ENCODE peak calls at places on chromosome 11, in five cellular contexts. T, L, G, V and K are unnamed samples.

GRCh38 chr11:118374729-118375128 is 15.3 kb downstream of the UBE4A start:
- DNase-seq in T (no peak), L (no peak), G (no peak), V (no peak), K (no peak)

GRCh38 chr11:125429174-125429707 is 66.8 kb downstream of the FEZ1 start:
- DNase-seq in T (no peak), L (peak), G (peak), V (no peak), K (peak)

GRCh38 chr11:46183819-46184218 is 62.6 kb upstream of the PHF21A start:
- DNase-seq in T (no peak), L (no peak), G (no peak), V (no peak), K (no peak)

GRCh38 chr11:71203681-71204080 is 48.7 kb downstream of the SHANK2 start:
- DNase-seq in T (no peak), L (no peak), G (no peak), V (no peak), K (no peak)

GRCh38 chr11:62464655-62465054 is 45.8 kb downstream of the SCGB1A1 start:
- DNase-seq in T (no peak), L (no peak), G (no peak), V (no peak), K (no peak)

GRCh38 chr11:19676508-19677379 is 35.9 kb upstream of the NAV2 start:
- DNase-seq in T (no peak), L (no peak), G (no peak), V (no peak), K (no peak)

GRCh38 chr11:41413843-41414242 is 45.6 kb downstream of the LRRC4C start:
- DNase-seq in T (no peak), L (no peak), G (no peak), V (no peak), K (no peak)

GRCh38 chr11:61919113-61919840 is 1.9 kb upstream of the RAB3IL1 start:
- DNase-seq in T (no peak), L (no peak), G (no peak), V (no peak), K (no peak)

GRCh38 chr11:7115775-7116174 is 27.0 kb downstream of the RBMXL2 start:
- DNase-seq in T (no peak), L (no peak), G (no peak), V (no peak), K (no peak)

GRCh38 chr11:126522152-126522551 is 166.7 kb downstream of the ST3GAL4 start:
- DNase-seq in T (no peak), L (no peak), G (no peak), V (no peak), K (no peak)

GRCh38 chr11:115112779-115113178 is 391.4 kb downstream of the CADM1 start:
- DNase-seq in T (no peak), L (no peak), G (no peak), V (no peak), K (no peak)

GRCh38 chr11:68335693-68336092 is 23.3 kb downstream of the LRP5 start:
- DNase-seq in T (no peak), L (no peak), G (no peak), V (no peak), K (no peak)

GRCh38 chr11:6599884-6600390 is 3.5 kb downstream of the RRP8 start:
- DNase-seq in T (no peak), L (no peak), G (no peak), V (peak), K (no peak)

GRCh38 chr11:72336163-72336562 is 92.2 kb upstream of the PHOX2A start:
- DNase-seq in T (no peak), L (no peak), G (no peak), V (no peak), K (no peak)

GRCh38 chr11:1081601-1082311 is 7.1 kb downstream of the MUC2 start:
- DNase-seq in T (no peak), L (no peak), G (no peak), V (no peak), K (no peak)

GRCh38 chr11:70845761-70846160 is 406.6 kb downstream of the SHANK2 start:
- DNase-seq in T (no peak), L (no peak), G (no peak), V (no peak), K (no peak)

GRCh38 chr11:128424271-128424709 is 163.1 kb downstream of the ETS1 start:
- DNase-seq in T (no peak), L (no peak), G (peak), V (peak), K (no peak)

GRCh38 chr11:79100093-79100704 is 340.6 kb downstream of the TENM4 start:
- DNase-seq in T (no peak), L (peak), G (no peak), V (peak), K (no peak)

GRCh38 chr11:134538793-134539192 is 126.8 kb upstream of the B3GAT1 start:
- DNase-seq in T (no peak), L (no peak), G (no peak), V (no peak), K (no peak)

GRCh38 chr11:88779551-88779950 is 286.2 kb downstream of the GRM5 start:
- DNase-seq in T (no peak), L (no peak), G (no peak), V (no peak), K (no peak)

GRCh38 chr11:24391165-24391564 is 105.7 kb upstream of the LUZP2 start:
- DNase-seq in T (no peak), L (no peak), G (no peak), V (no peak), K (no peak)

GRCh38 chr11:62669420-62670161 is 1.9 kb upstream of the UQCC3 start:
- DNase-seq in T (no peak), L (no peak), G (no peak), V (no peak), K (no peak)

GRCh38 chr11:6608726-6609501 is 3.1 kb downstream of the TAF10 start:
- DNase-seq in T (no peak), L (no peak), G (no peak), V (peak), K (no peak)

GRCh38 chr11:49442669-49443068 is 234.3 kb upstream of the FOLH1 start:
- DNase-seq in T (no peak), L (no peak), G (no peak), V (no peak), K (no peak)

GRCh38 chr11:116366980-116367640 is 405.7 kb downstream of the BUD13 start:
- DNase-seq in T (no peak), L (no peak), G (no peak), V (no peak), K (no peak)

GRCh38 chr11:118789501-118790356 is 1.2 kb downstream of the DDX6 start:
- DNase-seq in T (peak), L (no peak), G (no peak), V (no peak), K (peak)

GRCh38 chr11:22433517-22433916 is 95.3 kb downstream of the SLC17A6 start:
- DNase-seq in T (no peak), L (no peak), G (no peak), V (no peak), K (no peak)

GRCh38 chr11:120197254-120197891 is 13.5 kb upstream of the OAF start:
- DNase-seq in T (no peak), L (no peak), G (no peak), V (no peak), K (no peak)

GRCh38 chr11:30991376-30991775 is 378.2 kb downstream of the DCDC1 start:
- DNase-seq in T (no peak), L (no peak), G (no peak), V (no peak), K (no peak)